ENCODE peak calls at places on chromosomes 1 and 21, in six cellular contexts. Q, C, L, W, Y and T are unnamed samples. For H3K4me1, the result is how much of the 10 kb centered on the place peaks cover.

GRCh38 chr1:174726880-174727585 is 272.7 kb upstream of the CACYBP start:
- DNase-seq in Q (no peak), Y (no peak), W (no peak), L (no peak), C (no peak), T (no peak)

GRCh38 chr1:32933742-32934322 is 30.8 kb downstream of the RNF19B start:
- DNase-seq in W (peak), Q (peak), Y (no peak), C (peak), L (no peak), T (peak)

GRCh38 chr1:51301152-51301843 is 29.1 kb downstream of the TTC39A start:
- DNase-seq in Y (no peak), C (no peak), W (no peak), Q (no peak), L (no peak), T (no peak)

GRCh38 chr1:15449567-15449966 is 7.0 kb upstream of the CELA2A start:
- DNase-seq in C (no peak), W (no peak), Q (no peak), Y (no peak), L (no peak), T (no peak)

GRCh38 chr1:229204863-229205777 is 65.8 kb upstream of the RAB4A start:
- DNase-seq in W (peak), L (no peak), Q (peak), C (peak), Y (no peak), T (no peak)

GRCh38 chr1:191963286-191963685 is 195.0 kb upstream of the RGS18 start:
- DNase-seq in Q (peak), C (no peak), L (no peak), W (no peak), Y (no peak), T (no peak)

GRCh38 chr1:201517631-201518030 is 10.7 kb upstream of the CSRP1 start:
- DNase-seq in Y (no peak), Q (no peak), W (no peak), C (peak), L (no peak), T (no peak)

GRCh38 chr1:67755160-67755559 is 70.2 kb downstream of the GADD45A start:
- DNase-seq in L (no peak), C (no peak), Q (no peak), Y (no peak), W (no peak), T (no peak)

GRCh38 chr1:83065952-83066727 is 932.8 kb downstream of the TTLL7 start:
- DNase-seq in C (no peak), W (no peak), Y (no peak), L (no peak), Q (no peak), T (no peak)

GRCh38 chr1:241356187-241356518 is 852 bp downstream of the RGS7 start:
- DNase-seq in W (no peak), Y (no peak), L (no peak), Q (no peak), C (no peak), T (peak)

GRCh38 chr1:182610606-182611194 is 6.5 kb upstream of the RGS16 start:
- DNase-seq in Q (no peak), C (no peak), L (no peak), W (no peak), Y (no peak), T (peak)

GRCh38 chr1:233543338-233544255 is 70.3 kb upstream of the KCNK1 start:
- DNase-seq in C (peak), L (no peak), W (no peak), Y (peak), Q (peak), T (peak)

GRCh38 chr1:230957580-230957989 is 21.1 kb downstream of the TTC13 start:
- DNase-seq in W (no peak), C (no peak), Q (no peak), Y (no peak), L (no peak), T (no peak)

GRCh38 chr1:11465307-11465706 is 13.6 kb upstream of the DISP3 start:
- DNase-seq in W (no peak), Y (no peak), C (no peak), L (no peak), Q (no peak), T (no peak)

GRCh38 chr21:45886610-45887026 is 95.0 kb upstream of the COL6A1 start:
- DNase-seq in Q (no peak), L (no peak), C (no peak), Y (no peak), W (no peak), T (no peak)

GRCh38 chr1:1760345-1760650 is 18.0 kb downstream of the NADK start:
- DNase-seq in L (no peak), W (no peak), Y (no peak), C (no peak), Q (no peak), T (no peak)

GRCh38 chr1:91693542-91693941 is 192.4 kb downstream of the TGFBR3 start:
- DNase-seq in Y (no peak), Q (peak), L (no peak), C (no peak), W (no peak), T (no peak)

GRCh38 chr1:18348354-18348753 is 132.4 kb upstream of the KLHDC7A start:
- DNase-seq in L (no peak), C (no peak), W (peak), Q (no peak), Y (no peak), T (no peak)

GRCh38 chr1:39413902-39414528 is 77.4 kb upstream of the BMP8A start:
- DNase-seq in C (no peak), L (no peak), Q (no peak), W (no peak), Y (no peak), T (no peak)

GRCh38 chr21:32562426-32562825 is 22.9 kb downstream of the TCP10L start:
- DNase-seq in L (no peak), Q (peak), C (peak), Y (peak), W (peak), T (peak)

GRCh38 chr1:111987502-111987901 is 2.0 kb downstream of the KCND3 start:
- DNase-seq in W (no peak), Y (no peak), C (no peak), L (no peak), Q (no peak), T (no peak)

GRCh38 chr1:38133781-38134180 is 87.2 kb upstream of the POU3F1 start:
- DNase-seq in L (no peak), Q (no peak), Y (no peak), C (no peak), W (no peak), T (no peak)

GRCh38 chr1:9687876-9688582 is 36.5 kb downstream of the PIK3CD start:
- DNase-seq in Q (peak), C (peak), W (peak), L (no peak), Y (peak), T (no peak)

GRCh38 chr1:187877220-187877619 is 1048.5 kb downstream of the PLA2G4A start:
- DNase-seq in Q (no peak), W (no peak), Y (no peak), C (no peak), L (no peak), T (no peak)

GRCh38 chr1:8905582-8906191 is 27.2 kb upstream of the ENO1 start:
- DNase-seq in Y (no peak), W (no peak), C (no peak), L (no peak), Q (no peak), T (no peak)

GRCh38 chr1:169240449-169241242 is 127.0 kb downstream of the NME7 start:
- DNase-seq in Q (peak), W (no peak), Y (no peak), L (no peak), C (no peak), T (no peak)

GRCh38 chr1:116911779-116912469 is 2.2 kb downstream of the PTGFRN start:
- DNase-seq in Y (no peak), L (no peak), Q (no peak), W (no peak), C (no peak), T (no peak)

GRCh38 chr1:220692436-220693228 is 2.5 kb downstream of the C1orf115 start:
- DNase-seq in L (no peak), Q (no peak), Y (no peak), W (no peak), C (no peak), T (no peak)

GRCh38 chr1:42793824-42794223 is 9.0 kb downstream of the TMEM269 start:
- DNase-seq in Y (no peak), Q (no peak), C (no peak), L (no peak), W (no peak), T (no peak)

GRCh38 chr21:42567181-42567560 is 53.5 kb downstream of the SLC37A1 start:
- DNase-seq in W (no peak), Q (no peak), Y (no peak), C (no peak), L (no peak), T (no peak)

GRCh38 chr1:156805766-156806511 is 10.7 kb downstream of the SH2D2A start:
- DNase-seq in C (peak), Q (peak), Y (peak), W (no peak), L (no peak), T (no peak)

GRCh38 chr1:10520952-10521351 is 46.2 kb downstream of the PEX14 start:
- DNase-seq in C (no peak), Q (no peak), W (no peak), Y (no peak), L (no peak), T (no peak)

GRCh38 chr21:34801519-34802132 is 132.8 kb downstream of the CLIC6 start:
- DNase-seq in C (no peak), L (peak), Y (no peak), W (no peak), Q (no peak), T (no peak)

GRCh38 chr1:59061876-59062275 is 235.0 kb upstream of the FGGY start:
- DNase-seq in C (peak), L (no peak), Q (peak), W (no peak), Y (peak), T (no peak)

GRCh38 chr1:59066231-59066630 is 230.7 kb upstream of the FGGY start:
- DNase-seq in L (no peak), W (no peak), Y (no peak), Q (no peak), C (no peak), T (no peak)

GRCh38 chr1:59064592-59064991 is 232.3 kb upstream of the FGGY start:
- DNase-seq in Q (no peak), W (no peak), C (no peak), L (no peak), Y (no peak), T (no peak)

GRCh38 chr1:59062743-59063142 is 234.2 kb upstream of the FGGY start:
- DNase-seq in Q (peak), L (no peak), C (peak), W (no peak), Y (no peak), T (no peak)

DNA sequence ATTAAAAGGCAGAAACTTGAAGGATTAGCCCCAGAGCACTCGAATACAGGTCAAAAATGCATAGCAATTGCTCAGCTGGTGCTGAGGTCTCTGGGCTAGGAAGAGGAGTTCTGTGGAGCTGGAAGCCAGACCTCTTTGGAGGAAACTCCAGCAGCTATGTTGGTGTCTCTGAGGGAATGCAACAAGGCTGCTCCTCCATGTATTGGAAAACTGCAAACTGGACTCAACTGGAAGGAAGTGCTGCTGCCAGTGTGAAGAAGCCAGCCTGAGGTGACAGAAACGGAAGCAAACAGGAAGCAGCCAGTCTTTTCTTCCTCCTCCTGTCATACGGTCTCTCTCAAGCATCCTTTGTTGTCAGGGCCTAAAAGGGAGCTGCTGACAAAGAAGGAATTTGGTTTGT is 233.4 kb upstream of the FGGY start:
- DNase-seq in W (no peak), C (no peak), L (peak), Q (no peak), Y (no peak), T (no peak)
- H3K4me3 ChIP-seq in W (no peak), C (no peak), L (peak), Q (no peak), Y (no peak), T (no peak)

GRCh38 chr1:30693820-30694219 is 29.6 kb downstream of the MATN1 start:
- DNase-seq in L (no peak), Q (no peak), C (peak), W (no peak), Y (no peak), T (no peak)
- H3K4me1 ChIP-seq in L (under half), Q (under half), C (under half), W (under half), Y (under half), T (under half)

DNA sequence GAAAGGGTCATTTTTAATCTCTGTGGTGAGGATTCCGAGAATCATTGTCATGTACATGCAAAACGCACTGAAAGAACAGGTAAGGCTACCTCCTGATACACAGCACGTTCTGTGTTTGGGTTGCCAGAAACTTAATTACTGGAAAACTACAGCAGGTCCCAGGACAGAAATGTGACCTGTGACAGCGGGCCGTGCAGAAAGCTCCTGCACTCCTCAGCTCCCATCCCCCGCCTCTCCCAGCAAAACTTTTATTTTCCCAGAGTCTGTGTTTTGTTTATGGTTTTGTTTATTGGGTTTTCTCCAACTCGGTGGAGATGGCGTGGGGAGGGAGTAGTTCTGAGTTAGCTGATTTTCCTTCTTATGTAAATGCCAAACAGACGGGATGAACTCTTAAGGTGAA is 44.7 kb downstream of the SLC44A3 start:
- DNase-seq in Y (peak), W (peak), C (peak), Q (peak), L (no peak), T (no peak)
- H3K4me3 ChIP-seq in Y (peak), W (no peak), C (no peak), Q (no peak), L (no peak), T (no peak)

GRCh38 chr1:109395602-109396512 is 1.9 kb downstream of the SORT1 start:
- DNase-seq in C (no peak), W (peak), L (no peak), Y (no peak), Q (peak), T (no peak)
- H3K4me1 ChIP-seq in C (under half), W (half or more), L (under half), Y (under half), Q (under half), T (under half)

DNA sequence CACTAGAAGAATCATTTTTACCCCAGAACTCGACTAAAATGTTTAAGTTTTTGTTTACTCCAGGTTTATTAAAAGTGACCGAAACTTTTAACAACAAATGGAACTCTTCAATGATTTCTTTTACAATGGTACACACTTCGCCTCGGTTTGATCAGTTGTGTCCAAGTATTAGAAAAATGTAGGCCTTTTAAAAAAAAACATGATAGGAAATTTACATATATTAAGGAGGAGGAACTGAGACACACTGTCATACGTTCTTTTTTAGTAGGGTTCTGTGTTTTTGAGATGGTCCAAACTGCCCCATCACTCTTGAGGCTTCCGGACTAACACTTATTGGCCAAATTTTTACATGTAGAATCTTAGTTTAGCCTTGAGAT is 1.3 kb downstream of the PRDM2 start:
- DNase-seq in L (no peak), Y (no peak), Q (no peak), C (no peak), W (no peak), T (no peak)
- H3K4me3 ChIP-seq in L (peak), Y (peak), Q (peak), C (peak), W (peak), T (no peak)